ENCODE peak calls at places on chromosomes 6 and 20, in six cellular contexts. F, L, W, X, T and U are unnamed samples.

GRCh38 chr20:46879386-46879785 is 15.3 kb upstream of the EYA2 start:
- DNase-seq in T (no peak), F (no peak), X (no peak), L (no peak), W (no peak), U (no peak)

GRCh38 chr6:49606696-49607390 is 29.8 kb downstream of the RHAG start:
- DNase-seq in X (peak; percentile 95), T (peak; percentile 74), L (peak; percentile 76), F (peak; percentile 34), W (peak; percentile 53), U (peak; percentile 17)

GRCh38 chr20:21373436-21373835 is 23.9 kb downstream of the NKX2-4 start:
- DNase-seq in W (no peak), L (no peak), X (no peak), T (no peak), F (no peak), U (no peak)

GRCh38 chr6:27630727-27631613 is 158.1 kb upstream of the ZNF184 start:
- DNase-seq in W (peak; percentile 85), L (peak; percentile 66), F (no peak), X (peak; percentile 79), T (no peak), U (no peak)

GRCh38 chr20:51752343-51752951 is 15.7 kb downstream of the ATP9A start:
- DNase-seq in X (peak; percentile 62), F (peak; percentile 79), T (peak; percentile 69), L (peak; percentile 92), W (no peak), U (no peak)

GRCh38 chr20:40770564-40771307 is 81.7 kb upstream of the MAFB start:
- DNase-seq in T (no peak), X (no peak), W (no peak), F (no peak), L (no peak), U (no peak)

GRCh38 chr6:132768051-132768517 is 10.4 kb upstream of the VNN2 start:
- DNase-seq in W (peak; percentile 49), L (peak; percentile 52), X (peak; percentile 67), F (no peak), T (no peak), U (no peak)

GRCh38 chr20:35523298-35523888 is 6.1 kb downstream of the C20orf173 start:
- DNase-seq in W (peak; percentile 70), X (peak; percentile 43), L (peak; percentile 32), F (peak; percentile 50), T (no peak), U (no peak)

GRCh38 chr6:25930532-25931410 is at the start of gene SLC17A2:
- DNase-seq in W (no peak), T (no peak), X (no peak), F (no peak), L (no peak), U (no peak)

GRCh38 chr6:40265615-40266014 is 321.5 kb downstream of the LRFN2 start:
- DNase-seq in L (no peak), X (no peak), W (no peak), F (no peak), T (no peak), U (no peak)

GRCh38 chr20:19440660-19441527 is 228.5 kb downstream of the SLC24A3 start:
- DNase-seq in X (no peak), T (no peak), W (no peak), L (no peak), F (no peak), U (no peak)

GRCh38 chr6:107569456-107569855 is 79.5 kb downstream of the SOBP start:
- DNase-seq in L (no peak), T (no peak), W (no peak), F (no peak), X (no peak), U (no peak)

GRCh38 chr20:29742699-29743100 is 1514.8 kb upstream of the DEFB115 start:
- DNase-seq in L (no peak), F (no peak), W (peak; percentile 37), T (no peak), X (no peak), U (no peak)

GRCh38 chr20:41424546-41424945 is 57.9 kb upstream of the EMILIN3 start:
- DNase-seq in F (no peak), T (no peak), W (no peak), X (no peak), L (peak; percentile 10), U (no peak)

GRCh38 chr6:38797391-38797790 is 82.3 kb downstream of the DNAH8 start:
- DNase-seq in X (no peak), L (no peak), T (no peak), F (no peak), W (no peak), U (no peak)

GRCh38 chr6:45730232-45730631 is 285.4 kb downstream of the CLIC5 start:
- DNase-seq in W (no peak), T (no peak), F (no peak), L (no peak), X (no peak), U (no peak)

GRCh38 chr20:46304361-46304760 is 3.9 kb downstream of the CDH22 start:
- DNase-seq in F (peak; percentile 35), X (no peak), W (no peak), L (no peak), T (no peak), U (no peak)

GRCh38 chr6:3855866-3856265 is 6.7 kb downstream of the FAM50B start:
- DNase-seq in X (no peak), T (no peak), W (no peak), F (no peak), L (no peak), U (no peak)

GRCh38 chr20:14632906-14633305 is 295.5 kb upstream of the FLRT3 start:
- DNase-seq in L (no peak), T (no peak), F (no peak), X (no peak), W (peak; percentile 10), U (no peak)

GRCh38 chr20:23928788-23929187 is 49.2 kb upstream of the CST5 start:
- DNase-seq in L (no peak), T (no peak), X (no peak), W (no peak), F (no peak), U (no peak)

GRCh38 chr6:111573892-111574800 is 31.5 kb downstream of the TRAF3IP2 start:
- DNase-seq in L (peak; percentile 87), F (peak; percentile 51), W (no peak), X (peak; percentile 61), T (peak; percentile 82), U (no peak)

GRCh38 chr6:119132211-119133004 is 53.9 kb upstream of the FAM184A start:
- DNase-seq in X (no peak), W (no peak), F (no peak), T (no peak), L (peak; percentile 31), U (no peak)

GRCh38 chr6:138944412-138944811 is 43.6 kb downstream of the REPS1 start:
- DNase-seq in W (no peak), X (peak; percentile 54), T (peak; percentile 6), L (peak; percentile 56), F (peak; percentile 11), U (no peak)

GRCh38 chr6:67190733-67191132 is 1444.3 kb upstream of the ADGRB3 start:
- DNase-seq in L (no peak), T (no peak), W (no peak), X (no peak), F (no peak), U (no peak)

GRCh38 chr20:62586799-62587198 is 55.5 kb upstream of the SLCO4A1 start:
- DNase-seq in L (no peak), T (no peak), F (no peak), W (no peak), X (no peak), U (no peak)

GRCh38 chr6:23302499-23302898 is 733.1 kb downstream of the HDGFL1 start:
- DNase-seq in F (no peak), X (no peak), T (no peak), L (no peak), W (no peak), U (no peak)

GRCh38 chr20:13922241-13922640 is 68.2 kb downstream of the SEL1L2 start:
- DNase-seq in T (no peak), L (no peak), X (no peak), F (no peak), W (no peak), U (no peak)

GRCh38 chr20:23231561-23232218 is 118.9 kb upstream of the NXT1 start:
- DNase-seq in W (no peak), T (no peak), X (peak; percentile 48), F (peak; percentile 61), L (peak; percentile 94), U (no peak)

GRCh38 chr6:169370054-169370453 is 116.4 kb upstream of the THBS2 start:
- DNase-seq in L (peak; percentile 83), W (peak; percentile 51), T (no peak), X (peak; percentile 55), F (no peak), U (no peak)

GRCh38 chr20:40749985-40750506 is 61.0 kb upstream of the MAFB start:
- DNase-seq in X (peak; percentile 34), W (no peak), L (no peak), T (no peak), F (no peak), U (no peak)